ENCODE peak calls at places on chromosomes 11 and 22, in seven cellular contexts. S is hepatic stellate cell; M is K562; B is nephron progenitor cell; H is stimulated activated CD8-positive, alpha-beta memory T cell treated with anti-CD3 and anti-CD28 coated beads, Interleukin-15, amount 100 ng/mL, for 1 hour; X is AG09319; A is NCI-H2171. J is an unnamed sample.

GRCh38 chr11:64564947-64565889 is 25.8 kb upstream of the SLC22A12 start:
- DNase-seq in S (no peak), M (peak; percentile 15), B (no peak), H (no peak), X (no peak), A (no peak), J (no peak)

GRCh38 chr11:47148274-47148673 is 28.4 kb downstream of the ARFGAP2 start:
- DNase-seq in S (no peak), M (no peak), B (no peak), H (no peak), X (no peak), A (no peak), J (no peak)

GRCh38 chr22:49760280-49760629 is 67.4 kb downstream of the BRD1 start:
- DNase-seq in S (no peak), M (no peak), B (no peak), H (no peak), X (no peak), A (peak; percentile 87), J (no peak)

GRCh38 chr11:132670921-132671675 is 861.2 kb downstream of the OPCML start:
- DNase-seq in S (no peak), M (no peak), B (no peak), H (no peak), X (no peak), A (no peak), J (no peak)

GRCh38 chr22:39725351-39726035 is 154.9 kb downstream of the CACNA1I start:
- DNase-seq in S (no peak), M (peak; percentile 11), B (no peak), H (no peak), X (no peak), A (no peak), J (no peak)

GRCh38 chr11:130581631-130582030 is 133.2 kb downstream of the ADAMTS15 start:
- DNase-seq in S (no peak), M (no peak), B (no peak), H (no peak), X (no peak), A (no peak), J (no peak)

GRCh38 chr22:42920101-42920820 is 63.2 kb upstream of the ARFGAP3 start:
- DNase-seq in S (peak; percentile 67), M (no peak), B (no peak), H (no peak), X (no peak), A (no peak), J (no peak)

GRCh38 chr11:64276653-64277431 is 7.6 kb downstream of the BAD start:
- DNase-seq in S (no peak), M (no peak), B (no peak), H (no peak), X (no peak), A (no peak), J (no peak)

GRCh38 chr22:35539910-35540599 is 576 bp upstream of the RASD2 start:
- DNase-seq in S (peak; percentile 82), M (peak; percentile 55), B (peak; percentile 88), H (peak; percentile 24), X (no peak), A (peak; percentile 50), J (no peak)

GRCh38 chr22:22770280-22770871 is 117.2 kb upstream of the IGLL5 start:
- DNase-seq in S (peak; percentile 22), M (peak; percentile 96), B (peak; percentile 81), H (no peak), X (no peak), A (no peak), J (no peak)

GRCh38 chr11:1444321-1444720 is 42.3 kb downstream of the MOB2 start:
- DNase-seq in S (no peak), M (no peak), B (no peak), H (no peak), X (no peak), A (no peak), J (no peak)

GRCh38 chr11:23778971-23779370 is 717.9 kb upstream of the LUZP2 start:
- DNase-seq in S (no peak), M (no peak), B (no peak), H (no peak), X (no peak), A (no peak), J (no peak)

GRCh38 chr22:39306456-39307361 is 12.7 kb downstream of the RPL3 start:
- DNase-seq in S (no peak), M (peak; percentile 76), B (peak; percentile 57), H (no peak), X (no peak), A (no peak), J (no peak)

GRCh38 chr11:12189543-12190235 is 79.3 kb downstream of the MICAL2 start:
- DNase-seq in S (no peak), M (no peak), B (no peak), H (no peak), X (no peak), A (peak; percentile 68), J (no peak)

GRCh38 chr11:111301840-111302113 is 3.4 kb downstream of the POU2AF3 start:
- DNase-seq in S (no peak), M (no peak), B (no peak), H (no peak), X (no peak), A (no peak), J (no peak)

GRCh38 chr22:41697126-41697775 is 2.1 kb upstream of the MEI1 start:
- DNase-seq in S (peak; percentile 89), M (peak; percentile 87), B (peak; percentile 100), H (peak; percentile 96), X (peak; percentile 69), A (peak; percentile 77), J (peak; percentile 76)

GRCh38 chr22:29144786-29145160 is 60.9 kb upstream of the EMID1 start:
- DNase-seq in S (no peak), M (no peak), B (peak; percentile 61), H (no peak), X (no peak), A (no peak), J (no peak)

GRCh38 chr11:8297781-8298440 is 34.2 kb upstream of the LMO1 start:
- DNase-seq in S (no peak), M (no peak), B (no peak), H (no peak), X (no peak), A (no peak), J (no peak)

GRCh38 chr22:47123006-47123826 is 360.8 kb downstream of the TBC1D22A start:
- DNase-seq in S (no peak), M (no peak), B (no peak), H (no peak), X (no peak), A (no peak), J (no peak)